ENCODE peak calls at places on chromosomes 6 and 20, in seven cellular contexts. K, U, M, O, N, S and H are unnamed samples.

GRCh38 chr6:79731471-79731870 is 100.3 kb downstream of the SH3BGRL2 start:
- DNase-seq in U (no peak), S (no peak), K (no peak), M (no peak), N (no peak), O (no peak), H (no peak)

GRCh38 chr6:110491644-110492317 is 15.4 kb upstream of the SLC22A16 start:
- DNase-seq in O (no peak), M (peak), U (peak), S (peak), N (peak), K (no peak), H (no peak)

GRCh38 chr6:168388641-168389633 is 52.0 kb upstream of the SMOC2 start:
- DNase-seq in M (no peak), O (no peak), S (no peak), N (no peak), K (no peak), U (no peak), H (no peak)

GRCh38 chr6:75755704-75756103 is 6.7 kb downstream of the MYO6 start:
- DNase-seq in N (no peak), O (no peak), S (no peak), M (no peak), K (no peak), U (no peak), H (no peak)

GRCh38 chr6:142887534-142887933 is 57.4 kb downstream of the HIVEP2 start:
- DNase-seq in O (no peak), N (no peak), S (no peak), U (no peak), M (no peak), K (no peak), H (no peak)

GRCh38 chr6:156519940-156520339 is 257.2 kb upstream of the ARID1B start:
- DNase-seq in M (no peak), N (no peak), S (no peak), K (no peak), O (no peak), U (no peak), H (no peak)

GRCh38 chr6:147711511-147711910 is 203.0 kb downstream of the SAMD5 start:
- DNase-seq in M (peak), K (no peak), N (no peak), O (no peak), U (no peak), S (peak), H (no peak)

GRCh38 chr6:158715330-158716311 is 65.8 kb downstream of the SYTL3 start:
- DNase-seq in U (no peak), M (no peak), S (no peak), K (no peak), N (no peak), O (no peak), H (no peak)

GRCh38 chr20:38523697-38524096 is 51.1 kb downstream of the RALGAPB start:
- DNase-seq in M (peak), K (no peak), U (peak), N (peak), S (peak), O (no peak), H (peak)

GRCh38 chr6:156773476-156773875 is 3.7 kb upstream of the ARID1B start:
- DNase-seq in S (no peak), O (no peak), K (no peak), N (no peak), U (no peak), M (no peak), H (no peak)

GRCh38 chr6:63644668-63645326 is 9.2 kb downstream of the PHF3 start:
- DNase-seq in S (no peak), N (peak), K (no peak), M (peak), O (no peak), U (no peak), H (peak)

GRCh38 chr6:85917522-85917921 is 274.8 kb upstream of the SYNCRIP start:
- DNase-seq in K (no peak), M (no peak), O (no peak), S (no peak), N (no peak), U (no peak), H (no peak)

GRCh38 chr6:157281570-157281969 is 41.7 kb downstream of the TMEM242 start:
- DNase-seq in N (peak), U (peak), K (no peak), M (no peak), O (no peak), S (no peak), H (no peak)

GRCh38 chr6:100592929-100593328 is 128.2 kb upstream of the SIM1 start:
- DNase-seq in N (no peak), O (no peak), K (no peak), U (no peak), M (no peak), S (no peak), H (no peak)

GRCh38 chr6:84227044-84227433 is 404 bp downstream of the CEP162 start:
- DNase-seq in K (no peak), S (no peak), N (peak), U (no peak), M (no peak), O (peak), H (no peak)

GRCh38 chr6:136564170-136564569 is 13.9 kb upstream of the MAP7 start:
- DNase-seq in M (no peak), S (no peak), U (no peak), O (no peak), N (no peak), K (no peak), H (no peak)

GRCh38 chr6:75752365-75752764 is 3.3 kb downstream of the MYO6 start:
- DNase-seq in K (no peak), O (no peak), S (no peak), N (no peak), U (no peak), M (peak), H (no peak)

GRCh38 chr20:57698191-57698866 is 11.5 kb downstream of the PMEPA1 start:
- DNase-seq in U (peak), O (no peak), S (peak), K (no peak), N (peak), M (peak), H (peak)

GRCh38 chr6:166779381-166779780 is 152.3 kb upstream of the RPS6KA2 start:
- DNase-seq in S (no peak), K (no peak), O (no peak), M (no peak), U (no peak), N (no peak), H (no peak)

GRCh38 chr6:136401749-136402148 is 112.1 kb upstream of the BCLAF1 start:
- DNase-seq in K (no peak), O (no peak), U (no peak), S (peak), M (peak), N (no peak), H (no peak)

DNA sequence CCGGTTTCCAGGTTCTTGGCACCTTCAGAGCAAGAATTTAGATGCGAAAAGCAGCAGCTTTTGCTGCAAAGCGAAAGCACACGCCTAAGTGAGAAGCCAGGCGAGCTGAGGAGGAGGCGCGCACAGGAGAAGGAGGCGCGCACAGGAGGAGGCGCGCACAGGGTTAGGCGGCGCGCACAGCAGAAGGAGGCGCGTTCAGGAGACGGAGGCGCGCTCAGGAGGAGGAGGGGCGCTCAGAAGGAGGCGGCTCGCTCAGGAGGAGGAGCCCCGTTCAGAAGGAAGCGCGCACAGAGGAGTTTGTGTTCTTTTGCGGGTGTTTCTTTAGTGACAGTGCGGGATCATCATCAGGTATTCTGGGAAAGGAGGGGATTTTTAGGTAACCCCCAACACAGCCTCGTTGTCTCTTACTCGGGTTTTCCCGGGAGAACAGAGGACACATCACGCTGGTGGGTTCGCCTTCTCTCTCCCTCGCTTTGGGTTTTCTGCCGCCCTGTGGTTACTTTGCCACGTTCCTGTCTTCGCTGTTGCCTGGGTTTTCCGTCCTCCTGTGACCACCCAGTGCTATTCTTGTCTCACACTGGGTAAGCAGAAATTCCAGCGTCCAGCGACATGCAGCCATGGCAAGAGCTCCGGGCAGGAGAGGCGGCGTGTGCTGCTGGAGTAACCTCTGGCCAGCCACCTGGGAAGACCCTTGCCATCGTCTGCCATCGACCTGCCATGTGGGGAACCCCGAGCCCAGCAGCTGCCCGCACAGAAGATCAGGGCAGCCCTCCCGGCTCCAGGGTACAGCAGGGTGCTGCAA is 47.0 kb downstream of the WDR27 start:
- DNase-seq in U (peak), N (no peak), K (peak), M (peak), O (peak), S (peak), H (no peak)
- H3K4me3 ChIP-seq in U (peak), N (no peak), K (peak), M (peak), O (peak), S (peak), H (peak)

DNA sequence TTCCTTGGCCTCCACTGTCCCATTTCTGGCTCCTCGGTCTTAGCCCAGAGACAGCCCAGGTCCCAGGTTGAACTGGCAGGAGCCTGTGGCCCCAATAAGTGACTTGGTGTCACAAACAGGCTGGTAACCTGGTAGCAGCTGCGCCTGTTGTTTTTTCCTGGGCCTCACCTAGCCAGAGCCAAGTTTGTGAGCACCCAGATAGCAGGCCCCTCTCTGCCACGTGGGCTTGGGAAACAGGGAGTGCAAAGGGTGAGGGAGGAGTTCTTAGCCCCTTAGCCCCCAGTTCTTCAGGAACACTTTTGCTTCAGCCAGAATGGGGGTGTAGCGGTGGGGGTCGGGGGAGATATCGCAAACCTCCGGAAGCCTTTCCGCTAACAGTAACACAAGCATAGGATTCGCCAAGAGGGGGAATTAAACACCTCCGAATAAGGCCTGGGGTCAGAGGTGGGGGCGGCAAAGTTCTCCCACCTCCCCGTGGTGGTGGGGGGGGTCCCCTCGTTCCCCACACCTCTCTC is 760 bp downstream of the C6orf132 start:
- DNase-seq in S (no peak), K (no peak), N (peak), M (no peak), O (no peak), U (no peak), H (no peak)
- H3K4me3 ChIP-seq in S (peak), K (no peak), N (peak), M (peak), O (peak), U (peak), H (peak)

GRCh38 chr6:15880262-15880973 is 217.6 kb upstream of the DTNBP1 start:
- DNase-seq in O (no peak), N (no peak), M (no peak), K (no peak), S (no peak), U (no peak), H (no peak)
- H3K4me3 ChIP-seq in O (no peak), N (no peak), M (no peak), K (no peak), S (no peak), U (no peak), H (no peak)

GRCh38 chr20:54070187-54070987 is at the start of gene BCAS1:
- DNase-seq in M (no peak), K (no peak), U (no peak), O (no peak), N (no peak), S (no peak), H (no peak)
- H3K4me3 ChIP-seq in M (no peak), K (no peak), U (no peak), O (no peak), N (no peak), S (no peak), H (no peak)